ENCODE peak calls at places on chromosomes 6 and 20, in five cellular contexts. L is non-pigmented ciliary epithelial cell; J is GM23338; P is stimulated activated naive CD8-positive, alpha-beta T cell treated with anti-CD3 and anti-CD28 coated beads, Interleukin-15, amount 100 ng/mL, for 72 hours; X is Peyer's patch. W is an unnamed sample.

GRCh38 chr6:34202329-34203201 is 34.1 kb upstream of the HMGA1 start:
- DNase-seq in L (no peak), P (no peak), X (no peak), J (peak; percentile 43), W (no peak)

GRCh38 chr20:63171991-63172390 is 43.9 kb downstream of the YTHDF1 start:
- DNase-seq in P (no peak), X (no peak), L (no peak), J (no peak), W (no peak)

GRCh38 chr6:16817594-16817993 is 56.3 kb upstream of the ATXN1 start:
- DNase-seq in L (no peak), P (no peak), X (no peak), J (no peak), W (no peak)

GRCh38 chr20:44728835-44729342 is 13.7 kb downstream of the CCN5 start:
- DNase-seq in P (no peak), X (no peak), J (peak; percentile 70), L (no peak), W (no peak)

GRCh38 chr6:41638002-41638800 is at the start of gene MDFI:
- DNase-seq in L (no peak), X (no peak), J (peak; percentile 87), P (no peak), W (no peak)

GRCh38 chr6:5606546-5606945 is 345.2 kb downstream of the FARS2 start:
- DNase-seq in P (no peak), L (no peak), X (no peak), J (no peak), W (no peak)

GRCh38 chr20:46636514-46636913 is 14.7 kb downstream of the SLC13A3 start:
- DNase-seq in J (no peak), X (no peak), P (no peak), L (no peak), W (no peak)

GRCh38 chr6:161166176-161166575 is 107.7 kb downstream of the AGPAT4 start:
- DNase-seq in P (no peak), J (no peak), L (no peak), X (no peak), W (no peak)

GRCh38 chr20:5164645-5165399 is 38.0 kb downstream of the CDS2 start:
- DNase-seq in X (no peak), L (no peak), J (no peak), P (no peak), W (no peak)

GRCh38 chr6:26064619-26065257 is 22.5 kb upstream of the HFE start:
- DNase-seq in X (no peak), L (no peak), P (peak; percentile 36), J (peak; percentile 79), W (peak; percentile 37)

GRCh38 chr20:9392892-9393857 is 121.2 kb upstream of the LAMP5 start:
- DNase-seq in J (peak; percentile 91), P (no peak), X (no peak), L (no peak), W (peak; percentile 54)

GRCh38 chr6:137493218-137494038 is 766 bp downstream of the OLIG3 start:
- DNase-seq in L (no peak), J (peak; percentile 75), X (no peak), P (peak; percentile 37), W (peak; percentile 41)

GRCh38 chr20:52812231-52812847 is 159.8 kb upstream of the TSHZ2 start:
- DNase-seq in J (peak; percentile 28), P (no peak), X (no peak), L (no peak), W (no peak)

GRCh38 chr6:45607818-45608217 is 230.1 kb upstream of the SUPT3H start:
- DNase-seq in L (no peak), J (no peak), P (no peak), X (no peak), W (peak; percentile 41)

GRCh38 chr6:138945354-138945753 is 42.7 kb downstream of the REPS1 start:
- DNase-seq in L (no peak), X (no peak), P (peak; percentile 19), J (peak; percentile 70), W (no peak)

GRCh38 chr6:122033564-122034181 is 365.8 kb upstream of the HSF2 start:
- DNase-seq in P (no peak), L (no peak), X (no peak), J (peak; percentile 88), W (no peak)

GRCh38 chr6:16135078-16135477 is 6.2 kb downstream of the MYLIP start:
- DNase-seq in X (no peak), L (no peak), J (no peak), P (no peak), W (no peak)

GRCh38 chr6:139722540-139722939 is 348.1 kb upstream of the CITED2 start:
- DNase-seq in L (no peak), J (no peak), X (no peak), P (no peak), W (no peak)

GRCh38 chr6:14401181-14401745 is 283.7 kb downstream of the CD83 start:
- DNase-seq in P (no peak), L (no peak), J (no peak), X (no peak), W (no peak)

GRCh38 chr6:27280064-27280539 is 32.0 kb downstream of the POM121L2 start:
- DNase-seq in X (no peak), P (peak; percentile 42), J (peak; percentile 82), L (no peak), W (peak; percentile 43)

GRCh38 chr20:54433653-54434052 is 41.7 kb upstream of the DOK5 start:
- DNase-seq in X (no peak), P (no peak), L (no peak), J (no peak), W (no peak)

GRCh38 chr6:160030103-160030502 is 61.2 kb downstream of the IGF2R start:
- DNase-seq in X (peak; percentile 19), P (no peak), J (peak; percentile 37), L (peak; percentile 90), W (peak; percentile 60)

GRCh38 chr6:15524736-15525401 is 138.0 kb downstream of the DTNBP1 start:
- DNase-seq in J (no peak), P (no peak), X (peak; percentile 3), L (no peak), W (no peak)

GRCh38 chr20:47332381-47333206 is 23.9 kb downstream of the ZMYND8 start:
- DNase-seq in P (no peak), L (no peak), J (no peak), X (no peak), W (no peak)

GRCh38 chr20:41570552-41570951 is 47.6 kb downstream of the CHD6 start:
- DNase-seq in J (no peak), L (no peak), X (no peak), P (no peak), W (no peak)

GRCh38 chr6:157774153-157775135 is 48.6 kb upstream of the SNX9 start:
- DNase-seq in X (no peak), L (no peak), P (no peak), J (no peak), W (no peak)

GRCh38 chr6:139402935-139403386 is 28.5 kb upstream of the CITED2 start:
- DNase-seq in X (no peak), J (no peak), L (peak; percentile 89), P (no peak), W (no peak)

GRCh38 chr20:12311102-12311865 is 393.6 kb downstream of the BTBD3 start:
- DNase-seq in L (no peak), X (no peak), P (no peak), J (no peak), W (no peak)

GRCh38 chr6:7152467-7152866 is 44.7 kb downstream of the RREB1 start:
- DNase-seq in L (no peak), J (peak; percentile 35), P (no peak), X (no peak), W (no peak)

GRCh38 chr6:79755967-79756366 is 124.8 kb downstream of the SH3BGRL2 start:
- DNase-seq in X (no peak), P (no peak), L (no peak), J (no peak), W (no peak)

GRCh38 chr6:73041051-73041450 is 184.2 kb downstream of the KHDC1L start:
- DNase-seq in J (no peak), L (no peak), P (no peak), X (no peak), W (no peak)

GRCh38 chr6:42120895-42121865 is 21.2 kb downstream of the C6orf132 start:
- DNase-seq in P (no peak), L (no peak), X (no peak), J (no peak), W (no peak)

GRCh38 chr6:41966961-41967311 is 25.3 kb upstream of the CCND3 start:
- DNase-seq in L (peak; percentile 67), J (peak; percentile 88), X (no peak), P (no peak), W (no peak)

GRCh38 chr6:149176971-149177667 is 140.4 kb upstream of the TAB2 start:
- DNase-seq in J (no peak), P (no peak), L (no peak), X (no peak), W (no peak)

W was measured in colonic mucosa.